ENCODE peak calls at places on chromosome 2, in six cellular contexts. K, O, X, Q, V and H are unnamed samples.

GRCh38 chr2:20444113-20444992 is 2.5 kb upstream of the RHOB start:
- DNase-seq in V (peak), O (no peak), X (no peak), K (no peak), Q (peak), H (no peak)

GRCh38 chr2:58240595-58240937 is 559 bp downstream of the FANCL start:
- DNase-seq in Q (no peak), O (no peak), V (no peak), X (no peak), K (no peak), H (no peak)

GRCh38 chr2:36277146-36277808 is 78.3 kb upstream of the CRIM1 start:
- DNase-seq in O (peak), V (no peak), Q (no peak), K (peak), X (no peak), H (peak)

GRCh38 chr2:109428841-109429710 is 184.7 kb downstream of the SEPTIN10 start:
- DNase-seq in X (no peak), K (no peak), O (no peak), V (no peak), Q (no peak), H (no peak)

GRCh38 chr2:212330263-212330662 is 208.3 kb downstream of the ERBB4 start:
- DNase-seq in X (no peak), V (peak), Q (no peak), K (no peak), O (no peak), H (no peak)

GRCh38 chr2:41605914-41606313 is 441.9 kb upstream of the PKDCC start:
- DNase-seq in X (no peak), Q (no peak), V (no peak), O (no peak), K (no peak), H (no peak)

GRCh38 chr2:37934591-37935513 is 9.8 kb downstream of the RMDN2 start:
- DNase-seq in Q (no peak), X (no peak), O (no peak), K (no peak), V (no peak), H (no peak)

GRCh38 chr2:101063352-101063751 is 61.3 kb downstream of the RPL31 start:
- DNase-seq in V (no peak), Q (no peak), O (no peak), X (no peak), K (no peak), H (no peak)

GRCh38 chr2:77778917-77779316 is 256.7 kb upstream of the LRRTM4 start:
- DNase-seq in Q (no peak), O (no peak), K (no peak), X (no peak), V (no peak), H (no peak)

GRCh38 chr2:64780041-64780440 is 126.3 kb upstream of the SERTAD2 start:
- DNase-seq in K (no peak), O (peak), X (no peak), Q (no peak), V (no peak), H (no peak)

GRCh38 chr2:21265752-21266151 is 142.0 kb downstream of the TDRD15 start:
- DNase-seq in V (no peak), Q (no peak), X (no peak), O (peak), K (no peak), H (no peak)

GRCh38 chr2:32946314-32947075 is at the start of gene LTBP1:
- DNase-seq in V (peak), O (peak), Q (peak), X (peak), K (peak), H (peak)

GRCh38 chr2:98907966-98908905 is 27.8 kb downstream of the CRACDL start:
- DNase-seq in V (no peak), K (no peak), Q (no peak), X (no peak), O (no peak), H (no peak)

GRCh38 chr2:198545411-198545810 is 741.0 kb downstream of the PLCL1 start:
- DNase-seq in X (no peak), O (peak), Q (no peak), V (no peak), K (no peak), H (no peak)

GRCh38 chr2:66438498-66439290 is 3.8 kb downstream of the MEIS1 start:
- DNase-seq in K (no peak), O (no peak), X (no peak), V (no peak), Q (no peak), H (no peak)

GRCh38 chr2:72026819-72027425 is 120.7 kb downstream of the CYP26B1 start:
- DNase-seq in X (no peak), Q (no peak), O (no peak), K (no peak), V (no peak), H (no peak)

GRCh38 chr2:20411361-20411894 is 35.4 kb upstream of the RHOB start:
- DNase-seq in V (peak), K (peak), Q (peak), X (peak), O (peak), H (peak)

GRCh38 chr2:242031481-242032019 is 162.0 kb downstream of the RTP5 start:
- DNase-seq in X (no peak), K (peak), V (no peak), O (no peak), Q (peak), H (no peak)

GRCh38 chr2:74554821-74555531 is 456 bp downstream of the DOK1 start:
- DNase-seq in K (peak), X (no peak), O (no peak), Q (no peak), V (peak), H (no peak)

GRCh38 chr2:204306667-204307066 is 238.6 kb upstream of the PARD3B start:
- DNase-seq in K (no peak), Q (no peak), V (no peak), X (no peak), O (no peak), H (no peak)

GRCh38 chr2:106516436-106516835 is 29.3 kb downstream of the CD8B2 start:
- DNase-seq in V (no peak), X (no peak), O (no peak), Q (no peak), K (no peak), H (no peak)

GRCh38 chr2:48343571-48344440 is 186.1 kb upstream of the STON1 start:
- DNase-seq in O (peak), V (no peak), Q (no peak), X (no peak), K (no peak), H (no peak)

GRCh38 chr2:216142540-216142939 is 33.4 kb downstream of the XRCC5 start:
- DNase-seq in O (no peak), K (no peak), X (no peak), Q (no peak), V (no peak), H (no peak)

GRCh38 chr2:136997550-136997949 is 232.2 kb downstream of the THSD7B start:
- DNase-seq in V (no peak), O (no peak), K (no peak), Q (no peak), X (no peak), H (no peak)

GRCh38 chr2:23654756-23655155 is 269.8 kb downstream of the KLHL29 start:
- DNase-seq in V (no peak), X (no peak), O (no peak), Q (no peak), K (no peak), H (no peak)

GRCh38 chr2:40937284-40937683 is 485.4 kb upstream of the SLC8A1 start:
- DNase-seq in X (no peak), O (no peak), Q (no peak), K (no peak), V (no peak), H (no peak)

GRCh38 chr2:101002562-101003277 is 631 bp downstream of the RPL31 start:
- DNase-seq in O (no peak), K (no peak), V (no peak), Q (no peak), X (no peak), H (no peak)